ENCODE peak calls at places on chromosomes 7 and 10, in nine cellular contexts. A is GM12865, G is brain microvascular endothelial cell, Z is epithelial cell of esophagus, R is lower lobe of right lung, E is AG09319, U is fibroblast of pulmonary artery, X is OCI-LY7, J is Caco-2. Y is an unnamed sample.

GRCh38 chr10:113335603-113336002 is 217.2 kb upstream of the HABP2 start:
- DNase-seq in G (peak; percentile 76), Z (no peak), E (no peak), R (no peak), A (no peak), U (peak; percentile 35), J (no peak), X (no peak), Y (no peak)

GRCh38 chr7:16071246-16071857 is 350.0 kb downstream of the CRPPA start:
- DNase-seq in A (peak; percentile 59), J (peak; percentile 64), X (peak; percentile 61), E (peak; percentile 28), G (peak; percentile 25), Z (peak; percentile 68), R (no peak), U (peak; percentile 80), Y (peak; percentile 34)

GRCh38 chr7:68964060-68964459 is 634.2 kb upstream of the AUTS2 start:
- DNase-seq in E (no peak), X (no peak), A (no peak), G (peak; percentile 10), Z (no peak), J (no peak), R (no peak), U (peak; percentile 60), Y (no peak)

GRCh38 chr10:118251791-118252190 is 90.3 kb downstream of the FAM204A start:
- DNase-seq in Z (peak; percentile 60), J (no peak), R (no peak), U (no peak), G (no peak), E (no peak), X (no peak), A (no peak), Y (no peak)

GRCh38 chr10:44010873-44011602 is 362.4 kb upstream of the ZNF32 start:
- DNase-seq in Z (peak; percentile 3), A (peak; percentile 93), G (no peak), E (no peak), X (peak; percentile 91), R (no peak), J (no peak), U (no peak), Y (no peak)

GRCh38 chr7:137996386-137996851 is 5.5 kb downstream of the CREB3L2 start:
- DNase-seq in U (peak; percentile 93), R (no peak), Z (no peak), J (no peak), A (no peak), G (peak; percentile 87), X (no peak), E (no peak), Y (no peak)

GRCh38 chr7:38222481-38223096 is 44.5 kb downstream of the STARD3NL start:
- DNase-seq in U (peak; percentile 79), A (peak; percentile 73), R (no peak), Z (peak; percentile 69), J (peak; percentile 61), G (peak; percentile 43), E (peak; percentile 31), X (peak; percentile 63), Y (peak; percentile 67)

GRCh38 chr10:3729397-3729796 is 55.6 kb downstream of the KLF6 start:
- DNase-seq in A (no peak), Z (peak; percentile 74), J (no peak), G (no peak), E (no peak), R (no peak), X (no peak), U (peak; percentile 30), Y (no peak)

GRCh38 chr7:74059681-74060588 is 23.7 kb upstream of the LIMK1 start:
- DNase-seq in R (peak; percentile 81), G (no peak), Z (peak; percentile 86), J (no peak), U (no peak), X (no peak), A (no peak), E (no peak), Y (peak; percentile 67)

GRCh38 chr10:91614254-91614624 is 18.6 kb downstream of the PPP1R3C start:
- DNase-seq in U (peak; percentile 74), X (no peak), J (no peak), R (no peak), Z (no peak), G (peak; percentile 77), A (no peak), E (no peak), Y (no peak)

GRCh38 chr7:30888783-30889182 is 22.9 kb upstream of the AQP1 start:
- DNase-seq in G (peak; percentile 86), R (no peak), E (peak; percentile 63), A (no peak), X (no peak), J (no peak), Z (peak; percentile 74), U (peak; percentile 86), Y (peak; percentile 42)

GRCh38 chr7:55486172-55486550 is 86.1 kb downstream of the VOPP1 start:
- DNase-seq in X (no peak), R (no peak), E (no peak), G (no peak), J (no peak), A (no peak), Z (no peak), U (no peak), Y (no peak)

GRCh38 chr7:142338633-142339501 is 81.0 kb upstream of the PRSS58 start:
- DNase-seq in R (no peak), U (no peak), G (peak; percentile 37), J (peak; percentile 35), E (no peak), Z (peak; percentile 36), A (no peak), X (no peak), Y (no peak)

GRCh38 chr7:53600296-53600695 is 564.9 kb downstream of the POM121L12 start:
- DNase-seq in J (no peak), G (no peak), X (no peak), Z (peak; percentile 63), U (no peak), R (no peak), A (no peak), E (no peak), Y (no peak)

DNA sequence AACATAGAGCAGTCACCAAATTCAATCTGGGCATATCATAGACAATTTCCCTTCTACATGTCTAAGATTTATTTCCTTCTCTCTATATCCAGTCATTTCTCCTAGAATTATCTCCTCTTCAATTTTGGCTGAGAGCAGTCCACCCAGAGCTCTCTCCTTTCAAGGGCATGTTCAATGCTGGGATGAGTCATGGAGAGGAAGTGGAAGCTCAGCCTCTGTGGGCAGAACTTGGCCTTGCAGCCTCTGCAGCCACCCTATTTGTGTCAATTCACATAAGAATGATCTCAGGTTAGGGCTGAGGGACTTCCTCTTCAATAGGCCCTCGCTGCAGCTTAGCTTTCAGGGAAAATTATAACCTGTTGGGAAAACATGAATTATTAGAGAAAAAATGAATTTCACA is 560.8 kb downstream of the POM121L12 start:
- DNase-seq in E (no peak), U (no peak), X (no peak), J (no peak), R (no peak), Z (peak; percentile 74), G (no peak), A (no peak), Y (no peak)
- TF ChIP-seq CTCF in E (no peak), U (no peak), X (no peak), J (no peak), R (no peak), Z (peak; percentile 48), G (no peak), A (no peak), Y (no peak)

DNA sequence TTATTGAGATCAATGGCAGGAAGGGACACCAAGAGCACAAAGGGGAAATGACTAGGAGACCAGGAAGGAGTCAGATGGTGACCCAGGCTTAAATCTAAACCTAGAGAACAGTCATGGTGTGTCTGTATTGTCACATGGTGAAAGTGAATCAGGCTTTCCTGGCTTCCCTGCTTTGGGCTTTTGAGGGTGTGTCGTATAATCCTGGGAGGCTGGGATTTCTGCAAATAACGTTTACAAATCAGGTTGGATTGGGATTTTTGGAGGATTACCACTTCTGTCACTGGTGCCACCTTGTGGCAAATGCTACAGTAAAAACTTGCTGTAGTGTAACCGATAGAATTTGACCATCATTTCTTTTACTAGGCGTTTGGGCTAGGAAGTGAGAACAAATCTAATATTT is 502.6 kb downstream of the NRG3 start:
- DNase-seq in Z (no peak), E (no peak), A (peak; percentile 5), R (no peak), X (no peak), G (peak; percentile 5), U (peak; percentile 72), J (peak; percentile 13), Y (peak; percentile 21)
- TF ChIP-seq CTCF in Z (no peak), E (no peak), A (no peak), R (peak; percentile 41), X (peak; percentile 56), G (peak; percentile 9), U (peak; percentile 57), J (peak; percentile 41), Y (no peak)

DNA sequence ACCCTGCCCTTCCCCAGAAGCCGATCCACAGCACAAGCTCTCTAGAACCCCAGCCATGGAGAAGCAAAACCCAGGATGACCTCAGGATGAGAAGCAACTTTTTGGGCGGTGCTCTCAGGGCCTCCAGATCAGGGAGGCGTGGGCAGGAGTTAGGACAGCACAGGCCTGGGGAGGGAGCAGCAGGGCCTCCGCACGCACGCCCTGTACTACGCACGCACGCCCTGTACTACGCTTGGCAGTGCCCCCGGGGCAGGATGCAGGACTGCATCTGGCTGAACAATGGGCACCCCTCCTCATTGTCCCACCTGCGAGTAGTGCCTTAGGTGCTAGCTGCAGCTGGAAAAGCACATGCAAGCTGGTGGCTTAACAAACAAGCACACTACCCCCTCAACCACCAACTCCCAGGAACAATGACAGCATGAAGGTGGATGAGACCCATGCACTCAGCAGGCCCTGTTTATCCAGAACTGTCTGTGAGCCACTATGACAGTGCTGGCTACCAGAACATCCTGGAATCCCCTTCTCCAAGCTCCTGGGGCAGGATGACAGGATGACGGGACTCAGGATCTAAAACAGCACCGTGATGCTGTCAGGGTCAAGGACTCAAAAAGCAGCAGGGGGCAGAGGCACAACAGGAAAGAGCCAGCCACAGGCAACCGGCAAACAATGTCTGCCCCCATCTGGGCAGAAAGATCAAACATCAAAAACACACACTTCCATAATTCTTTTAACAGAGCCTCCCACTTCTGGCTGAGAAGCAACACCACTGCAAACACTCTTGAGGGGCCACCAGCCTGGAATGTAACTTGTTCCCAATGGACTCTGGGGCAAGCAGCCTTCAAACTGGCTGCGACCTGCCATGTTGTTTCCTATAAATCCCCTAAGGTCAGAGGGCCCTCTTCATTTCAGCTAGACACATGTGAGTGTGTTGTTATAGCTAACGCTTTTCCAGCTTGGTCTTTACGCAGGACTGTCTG is 11.7 kb downstream of the PODXL start:
- DNase-seq in E (no peak), Z (no peak), U (peak; percentile 47), J (peak; percentile 61), A (peak; percentile 18), R (no peak), G (peak; percentile 40), X (peak; percentile 40), Y (no peak)
- TF ChIP-seq CTCF in E (peak; percentile 0), Z (no peak), U (peak; percentile 32), J (peak; percentile 60), A (peak; percentile 13), R (no peak), G (peak; percentile 61), X (peak; percentile 63), Y (no peak)

GRCh38 chr7:11552676-11553075 is 279.3 kb downstream of the THSD7A start:
- DNase-seq in A (no peak), R (no peak), J (no peak), E (no peak), G (no peak), Z (no peak), X (no peak), U (no peak), Y (no peak)

DNA sequence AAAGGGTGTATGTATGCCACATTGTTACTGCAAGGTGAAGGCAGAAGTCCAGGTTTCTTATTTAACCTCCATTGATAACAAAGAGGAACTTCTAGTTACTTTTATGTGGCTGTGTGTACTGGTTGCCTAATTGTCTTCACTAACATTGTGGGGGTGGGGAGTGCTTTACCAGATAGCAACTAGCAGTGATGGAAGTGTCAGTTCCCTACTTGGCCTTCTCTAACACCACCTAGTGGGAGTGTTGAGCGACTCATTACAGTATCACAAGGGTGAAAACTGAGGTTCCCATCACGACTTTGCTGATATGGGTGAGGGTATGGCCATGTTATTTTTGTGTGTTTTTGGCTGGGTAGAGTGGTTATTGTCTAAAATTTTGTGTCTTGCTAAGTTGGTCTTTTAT is 274.4 kb downstream of the THSD7A start:
- DNase-seq in X (peak; percentile 66), G (peak; percentile 2), E (no peak), U (peak; percentile 47), J (peak; percentile 61), R (no peak), Z (peak; percentile 78), A (peak; percentile 52), Y (peak; percentile 66)
- TF ChIP-seq CTCF in X (peak; percentile 69), G (peak; percentile 50), E (no peak), U (peak; percentile 40), J (peak; percentile 45), R (peak; percentile 23), Z (peak; percentile 70), A (peak; percentile 42), Y (peak; percentile 39)

Y was measured in Calu3.